ENCODE peak calls at places on chromosomes 13 and 19, in nine cellular contexts. K is brain microvascular endothelial cell; E is GM23338; D is ascending aorta; A is CD8-positive, alpha-beta T cell; C is AG09309; R is pancreas; U is hepatocyte; O is A673. L is an unnamed sample.

GRCh38 chr19:28164214-28164613 is 1048.7 kb downstream of the UQCRFS1 start:
- DNase-seq in R (no peak), A (no peak), U (no peak), D (no peak), E (no peak), K (no peak), C (no peak), O (no peak), L (no peak)

GRCh38 chr13:31199527-31199848 is 287 bp upstream of the B3GLCT start:
- DNase-seq in D (no peak), A (no peak), E (no peak), O (no peak), U (no peak), C (no peak), R (no peak), K (no peak), L (no peak)

GRCh38 chr13:98144501-98145350 is 1.8 kb downstream of the FARP1 start:
- DNase-seq in R (no peak), U (peak), O (peak), A (no peak), C (peak), E (peak), D (no peak), K (no peak), L (no peak)

GRCh38 chr13:110336108-110336507 is 29.0 kb downstream of the COL4A2 start:
- DNase-seq in R (no peak), E (no peak), K (no peak), D (no peak), A (no peak), O (no peak), U (no peak), C (no peak), L (no peak)

GRCh38 chr13:22332411-22332810 is 661.5 kb downstream of the FGF9 start:
- DNase-seq in A (no peak), D (no peak), U (no peak), C (no peak), R (no peak), K (no peak), E (no peak), O (no peak), L (no peak)

GRCh38 chr19:50432221-50432626 is 468 bp upstream of the MYBPC2 start:
- DNase-seq in D (no peak), C (no peak), A (no peak), K (no peak), U (peak), R (no peak), O (peak), E (peak), L (no peak)

GRCh38 chr13:100788540-100788939 is 113.9 kb upstream of the TMTC4 start:
- DNase-seq in E (no peak), D (no peak), R (no peak), C (no peak), K (no peak), O (no peak), U (no peak), A (no peak), L (no peak)

GRCh38 chr19:1690570-1691307 is 38.3 kb upstream of the TCF3 start:
- DNase-seq in O (peak), C (no peak), K (no peak), D (no peak), U (peak), R (no peak), E (peak), A (peak), L (no peak)

GRCh38 chr19:2561895-2562294 is 86.0 kb downstream of the GADD45B start:
- DNase-seq in R (peak), C (no peak), K (no peak), U (no peak), A (peak), D (no peak), O (no peak), E (no peak), L (peak)

GRCh38 chr19:29988351-29988750 is 46.3 kb downstream of the URI1 start:
- DNase-seq in A (no peak), C (no peak), O (no peak), K (no peak), R (no peak), U (no peak), D (no peak), E (peak), L (no peak)

GRCh38 chr19:55196803-55197202 is 12.5 kb downstream of the PTPRH start:
- DNase-seq in C (no peak), O (peak), D (no peak), A (no peak), U (peak), R (no peak), E (peak), K (no peak), L (no peak)

GRCh38 chr19:531009-531752 is 379 bp upstream of the CDC34 start:
- DNase-seq in D (peak), C (no peak), A (peak), O (peak), R (peak), U (peak), K (peak), E (peak), L (no peak)

GRCh38 chr13:95250961-95251360 is 50.3 kb downstream of the ABCC4 start:
- DNase-seq in R (no peak), K (no peak), D (no peak), O (no peak), A (no peak), U (no peak), E (no peak), C (no peak), L (no peak)

GRCh38 chr19:8209111-8209964 is at the start of gene CERS4:
- DNase-seq in R (peak), C (no peak), E (peak), D (peak), K (peak), O (peak), U (peak), A (peak), L (no peak)

GRCh38 chr13:40061466-40062450 is 406.3 kb downstream of the COG6 start:
- DNase-seq in C (peak), R (peak), D (no peak), K (no peak), E (no peak), U (no peak), A (no peak), O (no peak), L (no peak)

GRCh38 chr13:52739468-52740071 is at the start of gene CNMD:
- DNase-seq in O (no peak), U (no peak), E (peak), K (no peak), C (no peak), R (peak), A (no peak), D (no peak), L (no peak)

GRCh38 chr13:30148171-30148754 is 159.1 kb downstream of the KATNAL1 start:
- DNase-seq in K (no peak), A (peak), U (no peak), D (no peak), R (no peak), C (no peak), O (no peak), E (no peak), L (no peak)

GRCh38 chr13:112583592-112584277 is 4.2 kb downstream of the TUBGCP3 start:
- DNase-seq in E (no peak), C (no peak), D (no peak), O (no peak), R (no peak), A (no peak), U (no peak), K (no peak), L (peak)

GRCh38 chr19:28522545-28522922 is 690.4 kb downstream of the UQCRFS1 start:
- DNase-seq in A (no peak), C (no peak), R (no peak), E (no peak), O (no peak), D (no peak), K (no peak), U (no peak), L (no peak)

GRCh38 chr13:45628094-45628493 is 12.6 kb upstream of the ERICH6B start:
- DNase-seq in A (no peak), C (no peak), U (no peak), O (no peak), E (no peak), K (no peak), R (no peak), D (no peak), L (no peak)

GRCh38 chr13:39209731-39210633 is 171.7 kb downstream of the NHLRC3 start:
- DNase-seq in C (no peak), O (no peak), E (no peak), U (no peak), R (no peak), D (no peak), K (no peak), A (no peak), L (no peak)

GRCh38 chr13:43728411-43728810 is 58.4 kb downstream of the ENOX1 start:
- DNase-seq in K (no peak), D (no peak), A (no peak), U (no peak), C (no peak), E (no peak), O (no peak), R (no peak), L (no peak)

GRCh38 chr13:32881074-32881791 is 135.0 kb upstream of the KL start:
- DNase-seq in O (peak), U (peak), A (no peak), K (peak), E (no peak), C (peak), R (no peak), D (no peak), L (no peak)

GRCh38 chr19:49432141-49433073 is 7.2 kb downstream of the GFY start:
- DNase-seq in A (peak), D (no peak), C (no peak), R (peak), O (no peak), E (peak), U (no peak), K (no peak), L (no peak)

GRCh38 chr13:28568286-28568685 is 73.4 kb upstream of the FLT1 start:
- DNase-seq in A (no peak), D (no peak), R (peak), U (peak), O (peak), E (no peak), C (no peak), K (no peak), L (no peak)

GRCh38 chr19:53357821-53358581 is 7.5 kb upstream of the ZNF525 start:
- DNase-seq in O (no peak), D (no peak), R (peak), E (peak), K (no peak), U (no peak), C (no peak), A (no peak), L (no peak)

GRCh38 chr19:6086081-6086858 is 24.0 kb downstream of the RFX2 start:
- DNase-seq in R (no peak), E (no peak), U (no peak), O (no peak), D (no peak), K (no peak), C (no peak), A (no peak), L (no peak)

GRCh38 chr19:3857449-3858003 is 11.3 kb downstream of the ZFR2 start:
- DNase-seq in K (no peak), E (no peak), D (no peak), A (no peak), O (no peak), R (no peak), C (no peak), U (no peak), L (peak)

GRCh38 chr13:37194428-37194861 is 89.0 kb upstream of the CSNK1A1L start:
- DNase-seq in K (peak), O (no peak), C (peak), D (no peak), A (no peak), R (no peak), E (no peak), U (no peak), L (no peak)

GRCh38 chr13:54185785-54186184 is 1157.2 kb downstream of the OLFM4 start:
- DNase-seq in R (no peak), O (peak), D (no peak), E (peak), C (no peak), K (no peak), A (no peak), U (peak), L (no peak)

GRCh38 chr19:287381-287871 is 3.8 kb downstream of the PLPP2 start:
- DNase-seq in O (no peak), C (no peak), K (no peak), E (no peak), D (no peak), A (no peak), U (no peak), R (no peak), L (no peak)

GRCh38 chr13:48625396-48626076 is 28.2 kb upstream of the CYSLTR2 start:
- DNase-seq in O (no peak), R (no peak), U (peak), D (no peak), E (no peak), K (no peak), A (no peak), C (no peak), L (no peak)

GRCh38 chr13:41313659-41314197 is 2.7 kb downstream of the NAA16 start:
- DNase-seq in E (no peak), O (no peak), K (no peak), D (no peak), A (no peak), R (no peak), C (no peak), U (no peak), L (no peak)
- H3K4me3 ChIP-seq in E (peak), O (no peak), K (no peak), D (peak), A (peak), R (peak), C (no peak), U (peak), L (no peak)

DNA sequence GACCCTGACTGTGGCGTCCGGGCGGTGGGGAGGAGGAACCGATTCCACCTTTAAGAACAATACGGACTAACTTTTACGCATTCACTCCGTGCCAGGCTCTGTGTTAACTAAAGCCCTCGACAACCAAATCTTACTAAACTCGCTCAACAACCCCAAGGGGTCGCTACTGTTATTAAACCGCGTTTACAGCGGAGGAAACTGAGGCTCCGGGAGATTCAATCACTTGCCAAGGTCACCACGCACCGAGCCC is 1.2 kb downstream of the SAMD1 start:
- DNase-seq in C (no peak), K (no peak), A (no peak), E (peak), O (peak), R (no peak), U (peak), D (no peak), L (no peak)
- TF ChIP-seq CTCF in C (peak), K (peak), A (peak), E (peak), O (peak), R (no peak), U (peak), D (no peak), L (peak)

GRCh38 chr19:44305457-44305856 is 632 bp upstream of the ZNF235 start:
- DNase-seq in E (no peak), K (no peak), A (no peak), D (no peak), R (no peak), U (no peak), O (no peak), C (no peak), L (no peak)

GRCh38 chr19:44303976-44304568 is 753 bp downstream of the ZNF235 start:
- DNase-seq in D (no peak), E (peak), A (no peak), K (peak), O (peak), C (no peak), R (no peak), U (peak), L (no peak)

GRCh38 chr19:44304659-44305193 is at the start of gene ZNF235:
- DNase-seq in U (peak), R (peak), C (peak), E (peak), K (peak), D (peak), O (peak), A (peak), L (peak)

GRCh38 chr19:44308011-44308410 is 3.2 kb upstream of the ZNF235 start:
- DNase-seq in R (no peak), O (no peak), C (no peak), U (no peak), K (no peak), E (no peak), D (no peak), A (no peak), L (no peak)

GRCh38 chr19:44306283-44306682 is 1.5 kb upstream of the ZNF235 start:
- DNase-seq in E (no peak), K (no peak), A (no peak), U (no peak), C (no peak), D (no peak), O (no peak), R (peak), L (no peak)
- H3K4me3 ChIP-seq in E (no peak), K (no peak), A (no peak), U (no peak), C (no peak), D (no peak), O (no peak), R (no peak), L (no peak)

GRCh38 chr13:99196466-99197256 is 4.0 kb upstream of the UBAC2 start:
- DNase-seq in C (no peak), K (no peak), O (no peak), R (no peak), D (no peak), A (no peak), E (no peak), U (no peak), L (no peak)
- TF ChIP-seq CTCF in C (peak), K (peak), O (peak), R (no peak), D (no peak), A (peak), E (peak), U (no peak), L (peak)

DNA sequence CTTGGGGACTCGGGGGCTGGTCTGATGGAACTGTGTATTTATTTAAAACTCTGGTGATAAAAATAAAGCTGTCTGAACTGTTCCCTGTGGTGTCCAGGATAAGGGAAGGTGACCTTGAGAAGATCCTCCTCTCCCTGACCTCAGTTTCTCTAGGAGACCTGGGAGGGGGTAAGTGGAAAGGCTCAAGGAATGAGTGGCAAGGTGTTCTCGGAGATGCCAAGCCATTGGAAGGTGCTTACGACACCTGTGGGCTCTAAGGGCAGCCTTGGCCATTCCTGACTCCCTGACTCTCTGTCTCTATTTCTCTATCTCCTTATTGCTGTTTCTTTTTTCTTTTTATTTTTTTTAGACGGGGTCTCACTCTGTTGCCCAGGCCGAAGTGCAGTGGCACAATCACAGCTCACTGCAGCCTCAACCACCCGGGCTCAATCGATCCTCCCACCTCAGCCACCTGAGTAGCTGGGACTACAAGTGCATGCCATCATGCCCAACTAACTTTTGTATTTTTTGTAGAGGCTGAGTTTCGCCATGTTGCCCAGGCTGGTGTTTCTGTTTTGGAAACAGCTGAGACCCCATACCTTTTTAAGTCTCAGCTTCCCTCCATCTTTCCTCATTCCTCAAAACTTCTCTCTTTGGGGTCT is 3.3 kb downstream of the GDF15 start:
- DNase-seq in U (no peak), C (no peak), K (no peak), A (no peak), E (no peak), D (no peak), O (no peak), R (no peak), L (no peak)
- H3K4me3 ChIP-seq in U (no peak), C (no peak), K (peak), A (no peak), E (no peak), D (peak), O (no peak), R (peak), L (no peak)

GRCh38 chr13:26062853-26063444 is 11.1 kb upstream of the SHISA2 start:
- DNase-seq in U (peak), E (peak), K (peak), R (no peak), A (peak), D (no peak), O (peak), C (peak), L (no peak)
- TF ChIP-seq CTCF in U (peak), E (peak), K (peak), R (peak), A (peak), D (peak), O (peak), C (peak), L (peak)

GRCh38 chr19:45119582-45119981 is 26.6 kb downstream of the PPP1R37 start:
- DNase-seq in E (no peak), D (no peak), O (no peak), K (no peak), C (no peak), A (no peak), U (no peak), R (no peak), L (no peak)
- H3K4me3 ChIP-seq in E (no peak), D (no peak), O (no peak), K (no peak), C (no peak), A (no peak), U (no peak), R (no peak), L (no peak)

DNA sequence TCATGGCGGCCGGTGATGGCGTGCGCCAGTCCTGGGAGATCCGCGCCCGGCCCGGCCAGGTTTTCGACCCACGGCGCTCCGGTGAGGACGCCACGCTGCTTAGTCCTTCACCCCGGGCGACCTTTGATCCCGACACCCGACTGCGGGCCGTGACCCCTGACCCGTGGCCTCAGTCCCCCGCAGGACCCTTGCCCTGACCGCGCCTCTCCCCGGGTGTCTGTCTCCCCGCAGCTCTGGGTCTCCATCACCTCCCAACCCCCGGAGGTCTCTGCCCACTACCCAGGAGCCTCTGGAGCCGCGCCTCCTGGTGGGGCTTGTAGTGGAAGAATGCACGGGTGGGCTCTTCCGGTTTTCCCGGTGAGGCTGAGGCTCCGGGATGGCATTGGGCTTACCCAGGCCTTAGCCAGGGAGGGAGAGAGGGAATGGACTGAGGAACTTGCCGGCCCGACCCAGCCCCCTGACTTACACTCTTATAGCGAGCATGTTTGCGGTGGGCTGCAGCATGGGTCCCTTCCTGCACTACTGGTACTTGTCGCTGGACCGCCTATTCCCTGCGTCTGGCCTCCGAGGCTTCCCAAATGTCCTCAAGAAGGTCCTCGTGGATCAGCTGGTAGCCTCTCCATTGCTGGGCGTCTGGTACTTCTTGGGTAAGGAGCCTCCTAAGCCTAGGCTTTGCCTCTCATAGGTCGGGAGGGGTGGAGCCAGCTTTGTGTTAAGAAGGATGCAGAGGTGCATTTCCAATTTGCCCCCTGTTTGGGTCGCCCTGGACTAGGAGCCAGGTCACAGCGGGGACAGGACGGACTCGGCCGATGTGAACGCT is 580 bp downstream of the MPV17L2 start:
- DNase-seq in K (no peak), U (no peak), E (no peak), A (no peak), C (no peak), D (no peak), R (no peak), O (no peak), L (no peak)
- TF ChIP-seq CTCF in K (peak), U (no peak), E (no peak), A (no peak), C (no peak), D (no peak), R (no peak), O (no peak), L (no peak)